ENCODE peak calls at places on chromosomes 11 and 22, in five cellular contexts. T is stomach, H is breast epithelium, I is H54, A is gastrocnemius medialis. W is an unnamed sample.

GRCh38 chr11:34631297-34631696 is 10.4 kb downstream of the EHF start:
- DNase-seq in T (no peak), H (no peak), I (no peak), A (no peak), W (no peak)

GRCh38 chr11:132463941-132464340 is 1068.4 kb downstream of the OPCML start:
- DNase-seq in T (no peak), H (no peak), I (no peak), A (no peak), W (no peak)

GRCh38 chr11:34501500-34501899 is 12.1 kb downstream of the ELF5 start:
- DNase-seq in T (no peak), H (peak; percentile 47), I (peak; percentile 52), A (no peak), W (no peak)

GRCh38 chr11:62432695-62433094 is 13.9 kb downstream of the SCGB1A1 start:
- DNase-seq in T (no peak), H (no peak), I (no peak), A (no peak), W (no peak)

GRCh38 chr22:37240240-37240940 is 3.7 kb downstream of the RAC2 start:
- DNase-seq in T (no peak), H (no peak), I (no peak), A (no peak), W (no peak)

GRCh38 chr11:1942541-1943260 is 4.4 kb upstream of the MRPL23 start:
- DNase-seq in T (no peak), H (no peak), I (no peak), A (no peak), W (peak; percentile 38)

GRCh38 chr11:91800208-91800914 is 424.3 kb upstream of the FAT3 start:
- DNase-seq in T (no peak), H (no peak), I (no peak), A (no peak), W (no peak)

GRCh38 chr11:104776501-104777170 is 121.6 kb downstream of the CASP12 start:
- DNase-seq in T (no peak), H (no peak), I (no peak), A (no peak), W (no peak)

GRCh38 chr22:49823289-49824045 is 4.2 kb downstream of the BRD1 start:
- DNase-seq in T (no peak), H (no peak), I (no peak), A (no peak), W (no peak)

GRCh38 chr11:103800406-103801114 is 235.9 kb upstream of the DDI1 start:
- DNase-seq in T (no peak), H (peak; percentile 27), I (no peak), A (no peak), W (no peak)

GRCh38 chr11:6297831-6298230 is 22.5 kb downstream of the CAVIN3 start:
- DNase-seq in T (no peak), H (no peak), I (no peak), A (no peak), W (peak; percentile 14)

GRCh38 chr11:72015511-72016061 is 16.9 kb downstream of the IL18BP start:
- DNase-seq in T (no peak), H (no peak), I (no peak), A (no peak), W (peak; percentile 42)

GRCh38 chr11:48096588-48097525 is 116.5 kb downstream of the PTPRJ start:
- DNase-seq in T (no peak), H (no peak), I (no peak), A (no peak), W (no peak)

GRCh38 chr11:83566948-83567347 is 280.8 kb upstream of the CCDC90B start:
- DNase-seq in T (no peak), H (no peak), I (no peak), A (no peak), W (no peak)

GRCh38 chr22:29202231-29203192 is 3.2 kb upstream of the EMID1 start:
- DNase-seq in T (peak; percentile 43), H (peak; percentile 28), I (no peak), A (no peak), W (peak; percentile 89)

GRCh38 chr11:126712017-126712625 is 288.4 kb downstream of the KIRREL3 start:
- DNase-seq in T (no peak), H (no peak), I (no peak), A (no peak), W (peak; percentile 8)

GRCh38 chr11:30358569-30358968 is 35.7 kb downstream of the ARL14EP start:
- DNase-seq in T (no peak), H (no peak), I (no peak), A (no peak), W (no peak)

GRCh38 chr22:31556627-31557203 is 60.4 kb downstream of the SFI1 start:
- DNase-seq in T (no peak), H (no peak), I (peak; percentile 7), A (no peak), W (peak; percentile 68)

GRCh38 chr22:25970348-25970995 is 198.8 kb upstream of the SEZ6L start:
- DNase-seq in T (no peak), H (no peak), I (no peak), A (no peak), W (no peak)

DNA sequence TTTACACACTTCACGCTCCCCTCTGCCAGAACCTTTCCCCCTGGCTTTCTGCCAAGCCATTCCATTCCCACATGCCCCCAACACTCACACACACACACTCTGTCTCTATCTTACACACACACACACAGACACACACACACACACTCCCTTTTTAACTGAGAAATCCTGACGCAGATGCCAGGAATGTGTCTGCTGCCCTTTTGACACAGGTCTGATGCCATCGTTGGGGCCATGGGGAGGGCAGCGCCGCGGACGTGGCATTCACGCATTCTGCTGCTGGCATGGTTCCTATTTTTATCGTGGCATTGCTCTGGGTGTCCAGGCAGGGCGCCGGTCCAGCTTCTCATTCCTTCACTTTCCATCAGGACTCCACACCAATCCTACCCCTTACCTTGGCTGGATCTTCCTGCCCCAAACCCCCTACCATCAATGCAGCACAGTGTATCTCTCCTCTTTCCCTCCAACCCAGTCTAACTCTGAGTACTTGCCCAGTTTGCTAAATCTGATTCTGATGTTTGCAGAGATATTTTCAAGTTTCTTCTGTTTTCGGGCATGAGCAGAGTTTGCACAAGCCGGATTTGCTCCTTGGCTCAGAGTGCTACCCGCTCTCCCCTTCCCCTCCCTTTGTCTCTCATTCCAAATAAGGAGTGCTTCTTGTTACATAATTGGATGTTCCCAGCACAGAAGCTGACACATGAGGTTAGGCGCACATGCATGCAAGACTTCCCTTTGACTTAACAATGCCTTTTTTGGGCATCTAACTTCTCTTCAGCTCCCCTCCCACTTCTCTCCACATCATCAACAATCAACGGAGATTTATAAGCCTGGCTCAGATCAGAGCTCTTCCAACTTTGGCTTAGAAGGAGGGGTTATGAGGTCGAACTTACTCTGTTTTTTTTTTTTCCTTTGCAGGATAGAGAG is 18.8 kb downstream of the SNX19 start:
- DNase-seq in T (peak; percentile 50), H (peak; percentile 87), I (no peak), A (no peak), W (no peak)
- TF ChIP-seq POLR2A in T (no peak), H (no peak), I (no peak), A (no peak), W (no peak)

DNA sequence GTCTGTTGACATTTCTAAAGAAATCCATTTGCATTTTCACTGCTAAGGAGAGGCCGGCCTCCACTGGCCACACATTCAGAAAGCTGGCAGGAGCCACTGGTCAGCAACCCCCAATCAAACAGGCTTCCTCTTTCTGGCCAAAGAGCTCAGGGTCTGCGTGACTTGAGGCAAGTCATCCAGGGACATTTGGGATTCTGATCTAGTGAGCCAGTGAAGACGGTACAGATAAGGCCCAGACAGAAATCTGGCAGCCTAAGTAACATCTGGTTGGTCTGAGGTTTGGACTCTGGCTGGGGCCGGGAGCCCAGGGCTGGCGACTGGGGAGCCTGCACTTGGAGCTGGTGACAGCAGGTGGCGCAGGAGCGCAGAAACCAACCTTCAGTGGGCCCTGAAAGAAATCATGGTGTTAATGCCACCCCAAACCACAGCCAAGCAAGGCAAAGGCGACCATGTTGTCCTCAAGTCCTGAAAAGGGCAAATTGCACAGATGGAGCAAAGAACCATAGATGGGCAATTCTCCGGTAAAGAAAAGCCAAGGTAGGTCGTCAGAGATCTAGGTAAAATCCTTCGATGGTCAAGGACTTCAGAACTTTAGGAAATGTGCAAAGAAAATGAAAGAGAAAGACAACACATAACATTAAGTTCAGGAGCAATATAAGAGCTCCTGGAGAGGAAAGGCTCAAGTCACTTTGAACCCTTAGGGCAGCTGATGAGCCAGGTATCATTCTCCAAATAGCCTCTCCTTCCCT is 99.4 kb upstream of the BLID start:
- DNase-seq in T (peak; percentile 64), H (no peak), I (peak; percentile 40), A (peak; percentile 57), W (peak; percentile 42)
- TF ChIP-seq POLR2A in T (no peak), H (no peak), I (no peak), A (no peak), W (no peak)

DNA sequence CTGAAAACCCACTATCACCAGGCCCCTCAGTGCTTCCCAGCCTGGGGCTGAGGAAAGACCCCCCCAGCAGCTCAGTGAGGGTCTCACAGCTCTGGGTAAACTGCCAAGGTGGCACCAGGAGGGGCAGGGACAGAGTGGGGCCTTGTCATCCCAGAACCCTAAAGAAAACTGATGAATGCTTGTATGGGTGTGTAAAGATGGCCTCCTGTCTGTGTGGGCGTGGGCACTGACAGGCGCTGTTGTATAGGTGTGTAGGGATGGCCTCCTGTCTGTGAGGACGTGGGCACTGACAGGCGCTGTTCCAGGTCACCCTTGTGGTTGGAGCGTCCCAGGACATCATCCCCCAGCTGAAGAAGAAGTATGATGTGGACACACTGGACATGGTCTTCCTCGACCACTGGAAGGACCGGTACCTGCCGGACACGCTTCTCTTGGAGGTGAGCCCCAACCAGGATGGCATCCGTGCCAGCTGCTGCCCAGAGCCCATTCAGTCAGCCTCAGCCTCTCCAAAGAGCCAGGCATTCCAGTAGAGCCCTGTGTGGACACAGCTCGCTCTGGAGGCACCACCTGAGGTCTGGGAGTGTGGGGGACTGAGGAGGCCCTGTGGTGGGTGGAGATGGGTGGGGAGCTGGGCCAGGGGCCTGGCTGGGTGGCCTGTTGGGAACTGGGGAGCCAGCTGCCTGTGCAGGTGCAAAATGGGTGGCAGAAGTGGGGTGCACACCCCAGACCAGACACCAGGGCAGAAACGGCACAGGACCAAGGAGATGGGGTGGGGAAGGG is 22.4 kb upstream of the TXNRD2 start:
- DNase-seq in T (no peak), H (no peak), I (no peak), A (no peak), W (no peak)
- TF ChIP-seq POLR2A in T (no peak), H (no peak), I (no peak), A (no peak), W (no peak)

DNA sequence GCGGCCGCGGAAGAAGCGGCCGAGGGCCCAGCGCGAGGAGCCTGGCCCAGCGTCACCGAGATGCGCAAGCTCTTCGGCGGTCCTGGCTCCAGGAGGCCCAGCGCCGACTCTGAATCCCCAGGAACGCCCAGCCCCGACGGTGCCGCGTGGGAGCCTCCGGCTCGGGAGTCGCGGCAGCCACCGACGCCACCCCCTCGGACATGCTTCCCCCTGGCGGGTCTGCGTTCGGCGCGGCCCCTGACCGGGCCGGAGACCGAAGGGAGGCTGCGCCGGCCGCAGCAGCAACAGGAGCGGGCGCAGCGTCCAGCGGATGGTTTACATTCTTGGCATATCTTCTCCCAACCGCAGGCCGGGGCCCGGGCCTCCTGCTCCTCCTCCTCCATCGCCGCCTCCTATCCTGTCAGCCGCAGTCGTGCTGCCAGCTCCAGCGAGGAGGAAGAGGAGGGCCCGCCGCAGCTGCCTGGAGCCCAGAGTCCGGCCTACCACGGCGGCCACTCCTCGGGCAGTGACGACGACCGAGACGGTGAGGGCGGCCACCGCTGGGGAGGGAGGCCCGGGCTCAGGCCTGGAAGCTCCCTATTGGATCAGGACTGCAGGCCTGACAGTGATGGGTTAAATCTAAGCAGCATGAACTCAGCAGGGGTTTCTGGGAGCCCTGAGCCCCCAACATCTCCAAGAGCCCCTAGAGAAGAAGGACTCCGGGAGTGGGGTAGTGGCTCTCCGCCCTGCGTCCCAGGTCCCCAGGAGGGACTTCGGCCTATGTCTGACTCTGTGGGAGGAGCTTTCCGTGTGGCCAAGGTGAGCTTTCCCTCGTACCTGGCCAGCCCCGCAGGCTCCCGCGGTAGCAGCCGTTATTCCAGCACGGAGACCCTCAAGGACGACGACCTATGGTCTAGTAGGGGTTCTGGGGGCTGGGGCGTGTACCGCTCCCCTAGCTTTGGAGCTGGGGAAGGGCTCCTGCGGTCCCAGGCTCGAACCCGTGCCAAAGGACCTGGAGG is 1.2 kb downstream of the ARHGEF17 start:
- DNase-seq in T (peak; percentile 91), H (peak; percentile 97), I (peak; percentile 93), A (peak; percentile 60), W (no peak)
- TF ChIP-seq POLR2A in T (peak; percentile 46), H (peak; percentile 91), I (peak; percentile 66), A (peak; percentile 55), W (no peak)

GRCh38 chr22:46150615-46151423 is 493 bp downstream of the PPARA start:
- DNase-seq in T (peak; percentile 41), H (no peak), I (peak; percentile 52), A (no peak), W (peak; percentile 69)
- TF ChIP-seq POLR2A in T (no peak), H (no peak), I (no peak), A (no peak), W (no peak)